ENCODE peak calls at places on chromosomes 5 and 9, in nine cellular contexts. Q, M, G, H, O, C, T, J and B are unnamed samples.

GRCh38 chr9:91042541-91042940 is 240.9 kb downstream of the SYK start:
- DNase-seq in Q (no peak), M (no peak), G (no peak), H (no peak), O (no peak), C (no peak), T (no peak), J (no peak), B (no peak)

GRCh38 chr5:152405145-152405544 is at the start of gene NMUR2:
- DNase-seq in Q (peak; percentile 22), M (no peak), G (no peak), H (no peak), O (no peak), C (peak; percentile 77), T (no peak), J (no peak), B (peak; percentile 88)

GRCh38 chr9:107480386-107480789 is 9.2 kb downstream of the KLF4 start:
- DNase-seq in Q (peak; percentile 69), M (no peak), G (peak; percentile 73), H (no peak), O (peak; percentile 85), C (no peak), T (no peak), J (no peak), B (no peak)

GRCh38 chr9:88880194-88880593 is 111.1 kb upstream of the S1PR3 start:
- DNase-seq in Q (no peak), M (no peak), G (no peak), H (no peak), O (no peak), C (no peak), T (no peak), J (no peak), B (no peak)

GRCh38 chr5:64566531-64566930 is 60.7 kb downstream of the RGS7BP start:
- DNase-seq in Q (no peak), M (no peak), G (no peak), H (no peak), O (no peak), C (no peak), T (no peak), J (no peak), B (no peak)

GRCh38 chr5:24773241-24773640 is 128.5 kb upstream of the CDH10 start:
- DNase-seq in Q (no peak), M (no peak), G (no peak), H (no peak), O (peak; percentile 14), C (no peak), T (no peak), J (no peak), B (no peak)

GRCh38 chr9:5013379-5013778 is 28.3 kb downstream of the JAK2 start:
- DNase-seq in Q (no peak), M (no peak), G (no peak), H (no peak), O (peak; percentile 17), C (no peak), T (no peak), J (no peak), B (no peak)

GRCh38 chr9:127029548-127029947 is 92.9 kb downstream of the ANGPTL2 start:
- DNase-seq in Q (no peak), M (no peak), G (no peak), H (no peak), O (no peak), C (no peak), T (no peak), J (no peak), B (no peak)

GRCh38 chr9:92115977-92116285 is 718 bp upstream of the SPTLC1 start:
- DNase-seq in Q (no peak), M (no peak), G (no peak), H (no peak), O (no peak), C (no peak), T (no peak), J (no peak), B (no peak)

GRCh38 chr5:10502578-10502977 is 60.9 kb downstream of the ROPN1L start:
- DNase-seq in Q (no peak), M (no peak), G (no peak), H (no peak), O (no peak), C (no peak), T (no peak), J (no peak), B (peak; percentile 52)

GRCh38 chr9:125119643-125120286 is 23.6 kb downstream of the SCAI start:
- DNase-seq in Q (no peak), M (no peak), G (peak; percentile 55), H (no peak), O (no peak), C (peak; percentile 18), T (no peak), J (no peak), B (no peak)

GRCh38 chr5:115321309-115321708 is 24.9 kb upstream of the CCDC112 start:
- DNase-seq in Q (peak; percentile 76), M (no peak), G (peak; percentile 23), H (no peak), O (no peak), C (no peak), T (no peak), J (no peak), B (no peak)

GRCh38 chr5:112684121-112684520 is 53.6 kb upstream of the APC start:
- DNase-seq in Q (no peak), M (no peak), G (no peak), H (no peak), O (no peak), C (no peak), T (no peak), J (no peak), B (no peak)

GRCh38 chr5:150411245-150411979 is 1.3 kb downstream of the CD74 start:
- DNase-seq in Q (no peak), M (peak; percentile 47), G (peak; percentile 16), H (no peak), O (peak; percentile 19), C (no peak), T (no peak), J (no peak), B (no peak)

GRCh38 chr9:80699551-80699998 is 989.8 kb downstream of the TLE1 start:
- DNase-seq in Q (peak; percentile 76), M (no peak), G (peak; percentile 81), H (no peak), O (peak; percentile 64), C (no peak), T (no peak), J (no peak), B (no peak)

GRCh38 chr5:43540746-43541145 is 16.1 kb downstream of the PAIP1 start:
- DNase-seq in Q (no peak), M (no peak), G (no peak), H (no peak), O (no peak), C (no peak), T (no peak), J (no peak), B (no peak)

GRCh38 chr5:168649306-168649705 is 70.1 kb upstream of the PANK3 start:
- DNase-seq in Q (peak; percentile 31), M (no peak), G (no peak), H (no peak), O (no peak), C (no peak), T (no peak), J (no peak), B (no peak)

GRCh38 chr5:19411936-19412335 is 576.1 kb downstream of the CDH18 start:
- DNase-seq in Q (no peak), M (no peak), G (no peak), H (no peak), O (no peak), C (no peak), T (no peak), J (no peak), B (no peak)

GRCh38 chr5:54882101-54882500 is 103.3 kb downstream of the ESM1 start:
- DNase-seq in Q (peak; percentile 49), M (no peak), G (no peak), H (no peak), O (no peak), C (no peak), T (no peak), J (no peak), B (no peak)

GRCh38 chr9:4080889-4081548 is 218.8 kb downstream of the GLIS3 start:
- DNase-seq in Q (no peak), M (no peak), G (peak; percentile 53), H (no peak), O (no peak), C (peak; percentile 9), T (no peak), J (no peak), B (peak; percentile 51)

GRCh38 chr5:116303810-116304209 is 219.0 kb downstream of the COMMD10 start:
- DNase-seq in Q (no peak), M (no peak), G (no peak), H (no peak), O (no peak), C (no peak), T (no peak), J (no peak), B (no peak)

GRCh38 chr5:171422902-171423663 is 3.6 kb downstream of the FGF18 start:
- DNase-seq in Q (no peak), M (no peak), G (no peak), H (no peak), O (no peak), C (no peak), T (no peak), J (peak; percentile 60), B (peak; percentile 52)

GRCh38 chr5:165863267-165863666 is 2357.8 kb downstream of the MAT2B start:
- DNase-seq in Q (no peak), M (no peak), G (no peak), H (no peak), O (no peak), C (no peak), T (no peak), J (no peak), B (no peak)

GRCh38 chr9:859251-859650 is 17.8 kb downstream of the DMRT1 start:
- DNase-seq in Q (no peak), M (no peak), G (no peak), H (no peak), O (no peak), C (no peak), T (peak; percentile 76), J (no peak), B (no peak)

GRCh38 chr5:32710335-32710858 is 724 bp upstream of the NPR3 start:
- DNase-seq in Q (no peak), M (no peak), G (no peak), H (no peak), O (no peak), C (no peak), T (peak; percentile 35), J (peak; percentile 73), B (peak; percentile 66)

GRCh38 chr5:42840842-42841574 is 29.3 kb upstream of the SELENOP start:
- DNase-seq in Q (no peak), M (no peak), G (no peak), H (no peak), O (no peak), C (no peak), T (no peak), J (no peak), B (no peak)

GRCh38 chr5:52988335-52989024 is 672 bp upstream of the ITGA2 start:
- DNase-seq in Q (no peak), M (no peak), G (no peak), H (no peak), O (no peak), C (peak; percentile 4), T (no peak), J (no peak), B (no peak)

GRCh38 chr9:19174127-19174921 is 47.0 kb upstream of the PLIN2 start:
- DNase-seq in Q (peak; percentile 70), M (no peak), G (peak; percentile 93), H (no peak), O (peak; percentile 97), C (peak; percentile 41), T (peak; percentile 74), J (peak; percentile 80), B (peak; percentile 38)

GRCh38 chr5:106106384-106106783 is 1564.4 kb downstream of the EFNA5 start:
- DNase-seq in Q (no peak), M (no peak), G (peak; percentile 49), H (no peak), O (no peak), C (no peak), T (no peak), J (no peak), B (no peak)